ENCODE peak calls at places on chromosome 13, in four cellular contexts. One of them, this sample, is unnamed.

GRCh38 chr13:113288880-113289279 is 8.2 kb upstream of the LAMP1 start:
- DNase-seq in epithelial cell of proximal tubule: no peak
- DNase-seq in stimulated activated CD8-positive, alpha-beta memory T cell treated with anti-CD3 and anti-CD28 coated beads, Interleukin-15, amount 100 ng/mL, for 4 hours: no peak
- DNase-seq in substantia nigra: no peak
- DNase-seq in this sample: no peak

GRCh38 chr13:51923983-51924539 is 62.3 kb downstream of the CCDC70 start:
- DNase-seq in epithelial cell of proximal tubule: no peak
- DNase-seq in stimulated activated CD8-positive, alpha-beta memory T cell treated with anti-CD3 and anti-CD28 coated beads, Interleukin-15, amount 100 ng/mL, for 4 hours: no peak
- DNase-seq in substantia nigra: no peak
- DNase-seq in this sample: no peak

GRCh38 chr13:23583491-23583890 is 13.3 kb downstream of the TNFRSF19 start:
- DNase-seq in epithelial cell of proximal tubule: no peak
- DNase-seq in stimulated activated CD8-positive, alpha-beta memory T cell treated with anti-CD3 and anti-CD28 coated beads, Interleukin-15, amount 100 ng/mL, for 4 hours: no peak
- DNase-seq in substantia nigra: no peak
- DNase-seq in this sample: no peak

GRCh38 chr13:50650478-50650877 is 193.0 kb downstream of the DLEU7 start:
- DNase-seq in epithelial cell of proximal tubule: no peak
- DNase-seq in stimulated activated CD8-positive, alpha-beta memory T cell treated with anti-CD3 and anti-CD28 coated beads, Interleukin-15, amount 100 ng/mL, for 4 hours: no peak
- DNase-seq in substantia nigra: no peak
- DNase-seq in this sample: no peak

GRCh38 chr13:32314968-32315254 is 252 bp downstream of the ZAR1L start:
- DNase-seq in epithelial cell of proximal tubule: no peak
- DNase-seq in stimulated activated CD8-positive, alpha-beta memory T cell treated with anti-CD3 and anti-CD28 coated beads, Interleukin-15, amount 100 ng/mL, for 4 hours: peak; percentile 27
- DNase-seq in substantia nigra: no peak
- DNase-seq in this sample: peak; percentile 97

GRCh38 chr13:113548171-113548641 is 36.3 kb upstream of the TFDP1 start:
- DNase-seq in epithelial cell of proximal tubule: no peak
- DNase-seq in stimulated activated CD8-positive, alpha-beta memory T cell treated with anti-CD3 and anti-CD28 coated beads, Interleukin-15, amount 100 ng/mL, for 4 hours: no peak
- DNase-seq in substantia nigra: no peak
- DNase-seq in this sample: no peak

GRCh38 chr13:61410669-61411297 is 4.9 kb downstream of the PCDH20 start:
- DNase-seq in epithelial cell of proximal tubule: peak; percentile 12
- DNase-seq in stimulated activated CD8-positive, alpha-beta memory T cell treated with anti-CD3 and anti-CD28 coated beads, Interleukin-15, amount 100 ng/mL, for 4 hours: no peak
- DNase-seq in substantia nigra: no peak
- DNase-seq in this sample: no peak

GRCh38 chr13:95833713-95834112 is 156.8 kb downstream of the DNAJC3 start:
- DNase-seq in epithelial cell of proximal tubule: no peak
- DNase-seq in stimulated activated CD8-positive, alpha-beta memory T cell treated with anti-CD3 and anti-CD28 coated beads, Interleukin-15, amount 100 ng/mL, for 4 hours: no peak
- DNase-seq in substantia nigra: no peak
- DNase-seq in this sample: no peak

GRCh38 chr13:22060187-22060586 is 389.3 kb downstream of the FGF9 start:
- DNase-seq in epithelial cell of proximal tubule: no peak
- DNase-seq in stimulated activated CD8-positive, alpha-beta memory T cell treated with anti-CD3 and anti-CD28 coated beads, Interleukin-15, amount 100 ng/mL, for 4 hours: no peak
- DNase-seq in substantia nigra: no peak
- DNase-seq in this sample: no peak

GRCh38 chr13:23881408-23881785 is 7.8 kb downstream of the MIPEP start:
- DNase-seq in epithelial cell of proximal tubule: no peak
- DNase-seq in stimulated activated CD8-positive, alpha-beta memory T cell treated with anti-CD3 and anti-CD28 coated beads, Interleukin-15, amount 100 ng/mL, for 4 hours: no peak
- DNase-seq in substantia nigra: no peak
- DNase-seq in this sample: no peak

GRCh38 chr13:92158335-92158734 is 759.9 kb downstream of the GPC5 start:
- DNase-seq in epithelial cell of proximal tubule: no peak
- DNase-seq in stimulated activated CD8-positive, alpha-beta memory T cell treated with anti-CD3 and anti-CD28 coated beads, Interleukin-15, amount 100 ng/mL, for 4 hours: no peak
- DNase-seq in substantia nigra: no peak
- DNase-seq in this sample: no peak

GRCh38 chr13:97259787-97260641 is 37.9 kb downstream of the MBNL2 start:
- DNase-seq in epithelial cell of proximal tubule: no peak
- DNase-seq in stimulated activated CD8-positive, alpha-beta memory T cell treated with anti-CD3 and anti-CD28 coated beads, Interleukin-15, amount 100 ng/mL, for 4 hours: no peak
- DNase-seq in substantia nigra: no peak
- DNase-seq in this sample: no peak

GRCh38 chr13:88031980-88032562 is 360.9 kb downstream of the SLITRK5 start:
- DNase-seq in epithelial cell of proximal tubule: peak; percentile 59
- DNase-seq in stimulated activated CD8-positive, alpha-beta memory T cell treated with anti-CD3 and anti-CD28 coated beads, Interleukin-15, amount 100 ng/mL, for 4 hours: no peak
- DNase-seq in substantia nigra: no peak
- DNase-seq in this sample: no peak

GRCh38 chr13:110559429-110559943 is 2.0 kb downstream of the RAB20 start:
- DNase-seq in epithelial cell of proximal tubule: no peak
- DNase-seq in stimulated activated CD8-positive, alpha-beta memory T cell treated with anti-CD3 and anti-CD28 coated beads, Interleukin-15, amount 100 ng/mL, for 4 hours: no peak
- DNase-seq in substantia nigra: no peak
- DNase-seq in this sample: no peak

GRCh38 chr13:44386932-44387556 is 13.4 kb downstream of the SERP2 start:
- DNase-seq in epithelial cell of proximal tubule: no peak
- DNase-seq in stimulated activated CD8-positive, alpha-beta memory T cell treated with anti-CD3 and anti-CD28 coated beads, Interleukin-15, amount 100 ng/mL, for 4 hours: no peak
- DNase-seq in substantia nigra: no peak
- DNase-seq in this sample: no peak